ENCODE peak calls at places on chromosomes 7 and 10, in eight cellular contexts. W, A, S, J, G, Q, E and L are unnamed samples.
A peak's percentile ranks its signal among the peaks of the same experiment; 100 is the strongest.

GRCh38 chr10:71985542-71986250 is 21.5 kb downstream of the CHST3 start:
- DNase-seq in W (no peak), S (no peak), Q (peak; percentile 74), A (peak; percentile 68), G (no peak), J (peak; percentile 64), E (no peak), L (peak; percentile 68)

GRCh38 chr10:122056431-122057094 is 67.6 kb downstream of the TACC2 start:
- DNase-seq in E (no peak), J (no peak), S (no peak), Q (no peak), W (peak; percentile 39), G (no peak), A (no peak), L (no peak)

GRCh38 chr7:92228100-92228499 is 17.6 kb downstream of the KRIT1 start:
- DNase-seq in Q (no peak), S (no peak), G (no peak), W (no peak), A (no peak), E (no peak), J (no peak), L (no peak)

GRCh38 chr7:101216860-101217387 is 457 bp downstream of the PLOD3 start:
- DNase-seq in S (no peak), A (no peak), J (no peak), E (no peak), Q (peak; percentile 68), G (no peak), W (no peak), L (peak; percentile 34)

GRCh38 chr7:40659231-40659630 is 524.4 kb downstream of the SUGCT start:
- DNase-seq in S (no peak), E (no peak), G (no peak), J (no peak), W (no peak), Q (peak; percentile 50), A (peak; percentile 1), L (peak; percentile 72)

GRCh38 chr7:88224596-88225275 is 4.9 kb upstream of the SRI start:
- DNase-seq in E (no peak), J (no peak), S (no peak), G (no peak), W (no peak), A (peak; percentile 43), Q (no peak), L (peak; percentile 70)

GRCh38 chr7:105792488-105793370 is 83.7 kb downstream of the ATXN7L1 start:
- DNase-seq in A (no peak), E (no peak), W (no peak), S (no peak), G (no peak), Q (no peak), J (no peak), L (no peak)

GRCh38 chr7:150401861-150402631 is 22.9 kb downstream of the ZNF775 start:
- DNase-seq in J (no peak), W (peak; percentile 3), G (no peak), Q (no peak), E (no peak), S (no peak), A (no peak), L (no peak)

GRCh38 chr10:111865550-111865949 is 318.0 kb downstream of the GPAM start:
- DNase-seq in W (no peak), G (no peak), Q (no peak), J (no peak), S (no peak), E (no peak), A (no peak), L (no peak)

GRCh38 chr7:69739182-69739581 is 140.9 kb downstream of the AUTS2 start:
- DNase-seq in Q (no peak), E (no peak), W (no peak), J (no peak), A (no peak), S (no peak), G (no peak), L (no peak)

GRCh38 chr10:91575044-91575610 is 57.7 kb downstream of the PPP1R3C start:
- DNase-seq in Q (no peak), W (no peak), J (no peak), S (no peak), A (no peak), E (peak; percentile 22), G (peak; percentile 32), L (no peak)

GRCh38 chr10:3803884-3804741 is 19.1 kb upstream of the KLF6 start:
- DNase-seq in S (peak; percentile 59), W (no peak), J (no peak), G (no peak), A (no peak), E (no peak), Q (peak; percentile 56), L (no peak)

GRCh38 chr7:130994378-130995115 is 260.5 kb upstream of the KLF14 start:
- DNase-seq in W (peak; percentile 16), G (no peak), Q (peak; percentile 89), J (peak; percentile 69), S (no peak), A (no peak), E (peak; percentile 37), L (no peak)

GRCh38 chr10:127873901-127874470 is 18.8 kb downstream of the CLRN3 start:
- DNase-seq in S (no peak), G (no peak), E (no peak), A (no peak), Q (no peak), W (no peak), J (no peak), L (no peak)

GRCh38 chr10:96890172-96890513 is 58.0 kb downstream of the LCOR start:
- DNase-seq in S (no peak), A (no peak), G (no peak), E (no peak), J (no peak), Q (no peak), W (peak; percentile 7), L (no peak)

GRCh38 chr10:112224933-112225529 is 41.5 kb upstream of the GPAM start:
- DNase-seq in G (no peak), S (no peak), Q (no peak), E (no peak), W (no peak), J (no peak), A (no peak), L (no peak)

GRCh38 chr10:68371604-68372003 is 35.5 kb downstream of the RUFY2 start:
- DNase-seq in W (no peak), E (no peak), Q (no peak), S (no peak), A (no peak), J (no peak), G (no peak), L (no peak)

GRCh38 chr10:22803201-22803895 is 89.0 kb upstream of the PIP4K2A start:
- DNase-seq in J (no peak), A (peak; percentile 67), E (no peak), Q (no peak), W (no peak), S (no peak), G (no peak), L (no peak)

GRCh38 chr10:120948889-120949382 is 97.8 kb downstream of the WDR11 start:
- DNase-seq in S (peak; percentile 11), A (peak; percentile 65), Q (peak; percentile 92), J (no peak), G (peak; percentile 43), W (peak; percentile 89), E (peak; percentile 28), L (peak; percentile 50)

GRCh38 chr7:106050002-106050742 is 61.9 kb downstream of the SYPL1 start:
- DNase-seq in G (no peak), E (no peak), J (peak; percentile 61), A (no peak), S (no peak), W (peak; percentile 55), Q (no peak), L (peak; percentile 46)

GRCh38 chr10:129470103-129470851 is 3.2 kb downstream of the MGMT start:
- DNase-seq in E (no peak), Q (no peak), G (no peak), A (no peak), S (no peak), J (no peak), W (no peak), L (no peak)

GRCh38 chr10:97179731-97180366 is 5.9 kb downstream of the SLIT1 start:
- DNase-seq in W (peak; percentile 41), G (no peak), J (no peak), S (no peak), Q (peak; percentile 77), E (no peak), A (no peak), L (peak; percentile 5)

GRCh38 chr7:20964214-20964613 is 177.5 kb upstream of the SP8 start:
- DNase-seq in W (no peak), S (no peak), J (no peak), G (no peak), A (no peak), Q (no peak), E (no peak), L (no peak)

GRCh38 chr10:124093076-124093773 is at the start of gene CHST15:
- DNase-seq in J (no peak), A (peak; percentile 74), Q (peak; percentile 77), E (peak; percentile 40), W (peak; percentile 77), G (peak; percentile 59), S (no peak), L (peak; percentile 77)

GRCh38 chr10:133277277-133277992 is 767 bp upstream of the ADAM8 start:
- DNase-seq in W (no peak), Q (peak; percentile 54), J (no peak), G (no peak), S (no peak), E (no peak), A (no peak), L (no peak)

GRCh38 chr7:135238112-135238744 is 4.6 kb downstream of the STRA8 start:
- DNase-seq in G (no peak), E (no peak), W (no peak), S (no peak), Q (no peak), A (no peak), J (no peak), L (no peak)

GRCh38 chr10:11893749-11894278 is 70.7 kb downstream of the PROSER2 start:
- DNase-seq in S (no peak), W (no peak), Q (no peak), G (no peak), J (no peak), E (no peak), A (no peak), L (no peak)

GRCh38 chr7:106598663-106599342 is 62.2 kb downstream of the CCDC71L start:
- DNase-seq in J (peak; percentile 27), W (peak; percentile 82), S (peak; percentile 35), A (peak; percentile 66), G (peak; percentile 3), E (no peak), Q (peak; percentile 74), L (peak; percentile 85)

GRCh38 chr7:41688012-41688625 is 14.8 kb downstream of the INHBA start:
- DNase-seq in Q (no peak), W (no peak), J (no peak), G (no peak), A (no peak), S (no peak), E (no peak), L (peak; percentile 67)

GRCh38 chr10:7507887-7508726 is 97.3 kb upstream of the SFMBT2 start:
- DNase-seq in W (no peak), E (no peak), A (no peak), J (no peak), S (no peak), G (no peak), Q (no peak), L (no peak)